ENCODE peak calls at places on chromosomes 1 and 21, in six cellular contexts. E is AG09309, F is ascending aorta, V is mammary epithelial cell, R is dorsolateral prefrontal cortex, G is NB4. I is an unnamed sample.

GRCh38 chr1:44962729-44963128 is 23.7 kb downstream of the EIF2B3 start:
- DNase-seq in V (no peak), R (no peak), F (no peak), G (no peak), E (no peak), I (no peak)

GRCh38 chr21:31182231-31183129 is 144.2 kb upstream of the KRTAP19-8 start:
- DNase-seq in V (no peak), R (no peak), E (no peak), F (no peak), G (no peak), I (no peak)

GRCh38 chr1:52296345-52296744 is 69.7 kb downstream of the CC2D1B start:
- DNase-seq in R (no peak), E (peak), V (peak), G (peak), F (no peak), I (no peak)

GRCh38 chr1:77639056-77639455 is 43.4 kb downstream of the ZZZ3 start:
- DNase-seq in V (peak), R (no peak), G (no peak), F (no peak), E (peak), I (no peak)

GRCh38 chr1:234969630-234970370 is 158.8 kb downstream of the TOMM20 start:
- DNase-seq in R (peak), G (no peak), F (peak), E (no peak), V (peak), I (peak)

GRCh38 chr1:87325982-87326738 is 2.5 kb upstream of the LMO4 start:
- DNase-seq in F (no peak), R (peak), V (peak), E (no peak), G (peak), I (no peak)

GRCh38 chr1:30894508-30894973 is 14.0 kb downstream of the SDC3 start:
- DNase-seq in E (no peak), F (no peak), R (no peak), G (no peak), V (no peak), I (no peak)

GRCh38 chr1:41377397-41377796 is 16.2 kb downstream of the FOXO6 start:
- DNase-seq in R (no peak), V (no peak), G (no peak), F (no peak), E (no peak), I (no peak)

GRCh38 chr1:109650609-109651008 is 5.3 kb upstream of the GSTM4 start:
- DNase-seq in V (no peak), R (no peak), E (no peak), F (peak), G (no peak), I (no peak)

GRCh38 chr1:156892190-156893047 is 1.1 kb upstream of the PEAR1 start:
- DNase-seq in G (peak), V (peak), E (peak), F (peak), R (peak), I (peak)
- TF ChIP-seq CTCF in G (peak), V (peak), E (peak), F (peak), R (peak), I (peak)

DNA sequence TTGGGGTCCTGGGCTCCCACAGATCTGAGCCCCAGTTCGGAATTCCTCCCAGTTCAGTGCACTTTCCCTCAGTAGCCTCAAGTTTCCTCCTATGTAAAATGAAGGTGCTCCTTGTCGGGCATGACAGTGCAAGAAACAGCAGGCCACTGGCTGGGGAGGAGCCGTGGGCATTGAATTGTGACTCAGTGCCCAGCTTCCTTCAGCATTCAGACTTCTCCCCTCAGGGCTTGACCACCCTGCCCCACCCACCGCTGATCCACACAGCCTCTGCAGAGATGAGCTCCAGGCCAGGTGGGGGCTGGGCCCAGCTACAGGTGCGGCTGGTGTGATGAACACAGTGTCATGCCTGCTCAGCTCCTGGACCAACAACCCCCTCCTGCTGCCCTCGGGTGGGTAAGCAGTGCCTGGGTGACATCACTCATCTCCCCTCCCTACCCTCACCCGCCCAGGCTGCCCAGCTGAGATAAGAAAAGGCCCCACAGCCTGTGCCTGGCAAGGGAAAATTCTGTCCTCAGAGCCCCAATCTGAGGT is 4.9 kb downstream of the MOB3C start:
- DNase-seq in F (no peak), R (no peak), G (peak), E (no peak), V (peak), I (no peak)
- H3K4me3 ChIP-seq in F (peak), R (no peak), G (no peak), E (no peak), V (peak), I (no peak)

GRCh38 chr1:55585402-55585792 is 370.2 kb upstream of the USP24 start:
- DNase-seq in E (no peak), F (no peak), R (no peak), V (no peak), G (no peak), I (no peak)

GRCh38 chr1:55588300-55588699 is 373.1 kb upstream of the USP24 start:
- DNase-seq in R (no peak), E (no peak), F (no peak), V (no peak), G (no peak), I (no peak)

GRCh38 chr1:55586771-55587170 is 371.6 kb upstream of the USP24 start:
- DNase-seq in V (peak), G (no peak), E (no peak), F (no peak), R (no peak), I (no peak)

GRCh38 chr1:55582078-55582477 is 366.9 kb upstream of the USP24 start:
- DNase-seq in E (no peak), R (no peak), V (peak), G (no peak), F (no peak), I (no peak)

DNA sequence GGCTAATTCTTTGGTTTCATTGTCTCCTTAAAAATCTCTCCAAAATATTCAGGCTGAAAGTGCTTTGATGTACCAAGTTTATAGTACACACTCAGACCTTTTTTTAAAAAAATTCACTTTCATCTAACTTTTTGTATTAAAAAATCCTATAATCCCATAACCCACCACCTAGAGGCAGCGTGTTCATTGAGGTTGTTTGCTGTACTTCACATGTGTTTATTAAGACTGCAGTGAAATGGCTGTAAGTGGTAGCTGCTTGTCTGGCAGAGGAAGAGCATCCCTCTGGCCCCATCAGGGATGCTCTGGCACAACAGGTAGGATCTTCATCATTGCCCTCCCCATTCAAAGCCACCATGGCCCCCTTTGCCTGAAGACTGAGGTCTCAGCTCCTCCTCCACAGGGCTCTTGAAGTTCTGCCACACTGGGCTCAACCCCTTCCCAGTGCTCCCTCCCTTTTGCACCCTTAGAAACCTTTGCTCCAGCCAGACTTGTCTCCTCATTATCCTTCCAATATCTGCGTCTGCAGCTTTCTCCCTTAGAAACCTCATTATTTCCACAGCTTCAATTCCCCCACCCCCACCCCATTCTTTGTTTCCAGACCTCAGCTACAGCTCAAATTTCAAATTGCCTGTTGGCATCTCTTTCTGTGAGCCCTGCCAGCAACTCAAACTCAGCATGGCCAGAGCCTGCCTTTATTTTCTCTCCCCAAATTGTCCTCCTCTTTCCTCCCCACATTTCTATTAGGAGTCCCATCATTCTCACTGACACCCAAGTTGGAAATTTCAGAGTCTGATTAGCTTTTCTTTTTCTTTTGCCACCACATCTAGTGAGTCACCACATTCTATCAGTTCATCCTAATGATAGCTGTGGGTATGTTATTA is 369.6 kb upstream of the USP24 start:
- DNase-seq in V (peak), E (peak), F (no peak), R (no peak), G (no peak), I (peak)
- TF ChIP-seq CTCF in V (no peak), E (peak), F (no peak), R (no peak), G (no peak), I (no peak)

DNA sequence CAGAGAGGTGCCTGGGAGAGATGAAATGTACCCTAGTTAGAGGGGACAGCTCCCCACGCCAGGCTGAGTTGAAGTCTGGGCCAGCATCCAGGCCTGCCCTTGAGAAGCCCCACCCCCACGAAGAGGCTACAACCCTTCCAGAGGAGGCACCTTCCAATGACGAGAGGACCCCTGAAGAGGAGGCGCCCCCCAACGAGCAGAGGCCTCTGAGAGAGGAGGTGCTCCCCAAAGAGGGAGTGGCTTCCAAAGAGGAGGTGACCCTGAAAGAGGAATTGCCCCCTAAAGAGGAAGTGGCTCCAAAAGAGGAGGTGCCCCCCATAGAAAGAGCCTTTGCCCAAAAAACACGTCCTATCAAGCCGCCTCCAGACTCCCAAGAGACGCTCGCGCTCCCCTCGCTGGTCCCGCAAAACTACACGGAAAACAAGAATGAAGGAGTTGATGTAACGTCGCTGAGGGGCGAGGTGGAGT is 3.1 kb downstream of the EVA1B start:
- DNase-seq in F (no peak), R (no peak), E (no peak), G (peak), V (no peak), I (no peak)
- H3K4me3 ChIP-seq in F (peak), R (no peak), E (peak), G (no peak), V (no peak), I (peak)

GRCh38 chr1:230794431-230794830 is 47.2 kb downstream of the CAPN9 start:
- DNase-seq in R (peak), E (no peak), F (no peak), V (no peak), G (no peak), I (no peak)

GRCh38 chr1:230793463-230793745 is 46.2 kb downstream of the CAPN9 start:
- DNase-seq in E (no peak), F (no peak), R (no peak), G (no peak), V (no peak), I (no peak)

GRCh38 chr1:230791986-230792564 is 44.9 kb downstream of the CAPN9 start:
- DNase-seq in G (no peak), F (no peak), V (no peak), R (no peak), E (no peak), I (no peak)

GRCh38 chr1:230794871-230795645 is 47.9 kb downstream of the CAPN9 start:
- DNase-seq in R (no peak), E (no peak), F (no peak), G (no peak), V (no peak), I (no peak)

GRCh38 chr1:230792691-230793462 is 45.7 kb downstream of the CAPN9 start:
- DNase-seq in E (no peak), G (no peak), R (no peak), V (no peak), F (no peak), I (no peak)
- TF ChIP-seq CTCF in E (no peak), G (no peak), R (no peak), V (no peak), F (no peak), I (no peak)

GRCh38 chr1:40338745-40339419 is 21.8 kb upstream of the COL9A2 start:
- DNase-seq in R (peak), G (peak), V (peak), E (no peak), F (peak), I (peak)
- H3K4me3 ChIP-seq in R (no peak), G (peak), V (no peak), E (no peak), F (no peak), I (no peak)

DNA sequence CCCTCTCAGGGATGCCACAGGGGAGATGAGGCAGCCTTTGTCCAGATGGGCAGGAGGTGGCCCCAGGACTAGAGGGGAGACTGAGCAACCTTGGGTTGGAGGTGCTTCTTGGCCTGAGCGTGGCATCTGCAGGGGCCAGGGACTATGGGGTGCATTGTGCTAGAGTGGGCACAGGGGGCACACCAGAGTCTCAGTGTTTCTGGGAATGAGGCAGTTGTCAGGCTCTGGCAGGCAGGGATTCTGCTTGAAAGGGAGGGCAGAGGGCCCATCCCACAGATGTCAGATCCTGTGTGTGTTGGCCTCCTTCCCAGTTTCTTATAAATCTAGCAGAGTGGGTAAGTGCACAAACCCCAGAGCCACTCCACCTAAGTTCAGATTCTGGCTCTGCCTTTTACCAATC is 13.7 kb downstream of the LGR6 start:
- DNase-seq in G (no peak), V (peak), F (peak), E (peak), R (no peak), I (no peak)
- TF ChIP-seq CTCF in G (no peak), V (no peak), F (peak), E (no peak), R (no peak), I (no peak)

DNA sequence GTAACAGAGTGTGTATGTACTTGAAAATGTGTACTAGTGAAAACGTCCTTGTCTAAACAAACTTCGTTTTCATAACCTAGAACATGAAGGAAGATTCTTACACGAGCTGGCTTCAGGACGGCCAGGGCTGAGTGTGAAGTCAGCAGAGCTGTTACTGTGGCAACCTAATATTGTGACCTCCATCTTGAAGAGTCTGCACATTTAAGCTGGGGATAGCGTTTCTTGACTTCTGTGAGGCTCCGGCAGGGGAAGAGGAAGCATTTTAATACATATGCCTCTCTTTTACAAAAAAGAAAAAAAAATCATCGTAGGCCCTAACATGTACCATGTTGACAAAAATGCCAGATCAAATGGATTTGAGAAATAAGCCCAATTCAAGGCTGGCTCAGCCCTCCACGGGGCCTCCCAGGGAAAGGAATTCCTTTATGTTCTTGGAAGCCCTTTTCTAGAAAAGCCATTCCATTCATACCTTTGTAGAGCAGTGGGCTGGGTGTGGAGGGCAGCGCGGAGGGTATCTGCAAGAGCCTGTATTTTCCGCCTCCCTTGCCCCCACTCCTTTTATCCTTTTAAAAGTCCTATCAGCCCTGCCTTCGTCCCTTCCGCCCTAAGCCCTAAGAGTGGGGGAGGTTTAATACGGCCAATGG is 51.1 kb downstream of the SIM2 start:
- DNase-seq in F (no peak), V (no peak), R (no peak), G (no peak), E (no peak), I (no peak)
- H3K4me3 ChIP-seq in F (no peak), V (no peak), R (no peak), G (no peak), E (no peak), I (no peak)